ENCODE peak calls at places on chromosomes 3 and 15, in ten cellular contexts. One of them, this sample, is unnamed.

GRCh38 chr3:43754316-43754715 is 63.6 kb downstream of the ABHD5 start:
- DNase-seq in CD4-positive, alpha-beta memory T cell: no peak
- DNase-seq in heart right ventricle: no peak
- DNase-seq in AG04450: no peak
- DNase-seq in PC-3: peak
- DNase-seq in right cardiac atrium: no peak
- DNase-seq in RWPE1: no peak
- DNase-seq in PC-9: no peak
- DNase-seq in endothelial cell of umbilical vein: no peak
- DNase-seq in right lobe of liver: no peak
- DNase-seq in this sample: no peak

GRCh38 chr3:169241928-169242751 is 421.4 kb downstream of the MECOM start:
- DNase-seq in AG04450: no peak
- DNase-seq in RWPE1: peak
- DNase-seq in endothelial cell of umbilical vein: peak
- DNase-seq in PC-3: no peak
- DNase-seq in right lobe of liver: no peak
- DNase-seq in CD4-positive, alpha-beta memory T cell: no peak
- DNase-seq in right cardiac atrium: peak
- DNase-seq in heart right ventricle: peak
- DNase-seq in PC-9: peak
- DNase-seq in this sample: no peak

GRCh38 chr3:43171770-43172169 is 65.9 kb upstream of the POMGNT2 start:
- DNase-seq in endothelial cell of umbilical vein: no peak
- DNase-seq in right lobe of liver: no peak
- DNase-seq in right cardiac atrium: no peak
- DNase-seq in heart right ventricle: no peak
- DNase-seq in AG04450: no peak
- DNase-seq in RWPE1: no peak
- DNase-seq in PC-3: peak
- DNase-seq in CD4-positive, alpha-beta memory T cell: no peak
- DNase-seq in PC-9: no peak
- DNase-seq in this sample: no peak

GRCh38 chr15:39549912-39550311 is 31.0 kb upstream of the THBS1 start:
- DNase-seq in endothelial cell of umbilical vein: no peak
- DNase-seq in AG04450: no peak
- DNase-seq in RWPE1: no peak
- DNase-seq in right lobe of liver: no peak
- DNase-seq in CD4-positive, alpha-beta memory T cell: no peak
- DNase-seq in right cardiac atrium: peak
- DNase-seq in heart right ventricle: peak
- DNase-seq in PC-9: no peak
- DNase-seq in PC-3: no peak
- DNase-seq in this sample: no peak

GRCh38 chr3:16697437-16698258 is 92.4 kb upstream of the DAZL start:
- DNase-seq in heart right ventricle: no peak
- DNase-seq in RWPE1: no peak
- DNase-seq in PC-3: peak
- DNase-seq in AG04450: no peak
- DNase-seq in endothelial cell of umbilical vein: no peak
- DNase-seq in PC-9: no peak
- DNase-seq in right lobe of liver: no peak
- DNase-seq in CD4-positive, alpha-beta memory T cell: no peak
- DNase-seq in right cardiac atrium: no peak
- DNase-seq in this sample: no peak

GRCh38 chr15:80554526-80554925 is 140.6 kb upstream of the ABHD17C start:
- DNase-seq in AG04450: no peak
- DNase-seq in heart right ventricle: no peak
- DNase-seq in right cardiac atrium: no peak
- DNase-seq in PC-3: no peak
- DNase-seq in PC-9: no peak
- DNase-seq in endothelial cell of umbilical vein: no peak
- DNase-seq in RWPE1: no peak
- DNase-seq in CD4-positive, alpha-beta memory T cell: no peak
- DNase-seq in right lobe of liver: no peak
- DNase-seq in this sample: no peak

GRCh38 chr3:29686889-29687592 is 406.2 kb downstream of the RBMS3 start:
- DNase-seq in PC-9: no peak
- DNase-seq in endothelial cell of umbilical vein: peak
- DNase-seq in CD4-positive, alpha-beta memory T cell: no peak
- DNase-seq in AG04450: no peak
- DNase-seq in right cardiac atrium: no peak
- DNase-seq in heart right ventricle: no peak
- DNase-seq in PC-3: no peak
- DNase-seq in right lobe of liver: no peak
- DNase-seq in RWPE1: no peak
- DNase-seq in this sample: no peak

GRCh38 chr15:101146118-101146702 is 105.6 kb downstream of the CHSY1 start:
- DNase-seq in PC-3: no peak
- DNase-seq in CD4-positive, alpha-beta memory T cell: no peak
- DNase-seq in right lobe of liver: no peak
- DNase-seq in PC-9: no peak
- DNase-seq in right cardiac atrium: no peak
- DNase-seq in RWPE1: no peak
- DNase-seq in AG04450: no peak
- DNase-seq in endothelial cell of umbilical vein: no peak
- DNase-seq in heart right ventricle: no peak
- DNase-seq in this sample: no peak

GRCh38 chr15:69084404-69085030 is 70.0 kb downstream of the NOX5 start:
- DNase-seq in RWPE1: no peak
- DNase-seq in AG04450: no peak
- DNase-seq in right cardiac atrium: no peak
- DNase-seq in PC-9: no peak
- DNase-seq in right lobe of liver: no peak
- DNase-seq in CD4-positive, alpha-beta memory T cell: no peak
- DNase-seq in endothelial cell of umbilical vein: no peak
- DNase-seq in heart right ventricle: no peak
- DNase-seq in PC-3: no peak
- DNase-seq in this sample: no peak

GRCh38 chr3:105365536-105366301 is 990 bp upstream of the ALCAM start:
- DNase-seq in right lobe of liver: peak
- DNase-seq in endothelial cell of umbilical vein: no peak
- DNase-seq in RWPE1: peak
- DNase-seq in heart right ventricle: no peak
- DNase-seq in PC-3: no peak
- DNase-seq in PC-9: no peak
- DNase-seq in right cardiac atrium: peak
- DNase-seq in AG04450: no peak
- DNase-seq in CD4-positive, alpha-beta memory T cell: no peak
- DNase-seq in this sample: no peak
- H3K27ac ChIP-seq in right lobe of liver: peak
- H3K27ac ChIP-seq in endothelial cell of umbilical vein: peak
- H3K27ac ChIP-seq in RWPE1: peak
- H3K27ac ChIP-seq in heart right ventricle: no peak
- H3K27ac ChIP-seq in PC-3: peak
- H3K27ac ChIP-seq in PC-9: peak
- H3K27ac ChIP-seq in right cardiac atrium: peak
- H3K27ac ChIP-seq in AG04450: peak
- H3K27ac ChIP-seq in CD4-positive, alpha-beta memory T cell: peak
- H3K27ac ChIP-seq in this sample: peak

DNA sequence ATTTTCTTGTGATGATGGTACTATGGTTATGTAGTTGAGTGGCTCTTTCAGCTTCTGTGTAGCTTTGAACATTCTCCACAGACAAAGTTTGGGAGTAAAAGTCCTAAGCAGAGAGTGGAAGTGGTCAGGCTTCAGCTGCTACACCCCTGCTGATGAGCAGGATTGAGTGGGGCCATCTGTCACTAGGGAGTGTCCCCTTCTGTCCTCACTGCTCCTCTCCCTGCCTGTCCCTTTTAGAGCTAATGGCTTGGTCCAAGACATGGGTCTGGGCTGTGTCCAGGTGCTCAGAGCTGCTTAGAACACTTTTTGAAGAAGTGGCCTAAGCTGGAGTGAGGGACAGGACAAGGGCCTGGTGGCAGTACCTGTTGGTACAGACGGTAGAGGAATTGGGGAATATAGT is 15.1 kb downstream of the MYZAP start:
- DNase-seq in endothelial cell of umbilical vein: no peak
- DNase-seq in right cardiac atrium: no peak
- DNase-seq in AG04450: no peak
- DNase-seq in RWPE1: no peak
- DNase-seq in CD4-positive, alpha-beta memory T cell: no peak
- DNase-seq in heart right ventricle: no peak
- DNase-seq in PC-9: no peak
- DNase-seq in right lobe of liver: no peak
- DNase-seq in PC-3: no peak
- DNase-seq in this sample: no peak
- H3K27ac ChIP-seq in endothelial cell of umbilical vein: no peak
- H3K27ac ChIP-seq in right cardiac atrium: peak
- H3K27ac ChIP-seq in AG04450: no peak
- H3K27ac ChIP-seq in RWPE1: peak
- H3K27ac ChIP-seq in CD4-positive, alpha-beta memory T cell: no peak
- H3K27ac ChIP-seq in heart right ventricle: peak
- H3K27ac ChIP-seq in PC-9: peak
- H3K27ac ChIP-seq in right lobe of liver: no peak
- H3K27ac ChIP-seq in PC-3: peak
- H3K27ac ChIP-seq in this sample: no peak

DNA sequence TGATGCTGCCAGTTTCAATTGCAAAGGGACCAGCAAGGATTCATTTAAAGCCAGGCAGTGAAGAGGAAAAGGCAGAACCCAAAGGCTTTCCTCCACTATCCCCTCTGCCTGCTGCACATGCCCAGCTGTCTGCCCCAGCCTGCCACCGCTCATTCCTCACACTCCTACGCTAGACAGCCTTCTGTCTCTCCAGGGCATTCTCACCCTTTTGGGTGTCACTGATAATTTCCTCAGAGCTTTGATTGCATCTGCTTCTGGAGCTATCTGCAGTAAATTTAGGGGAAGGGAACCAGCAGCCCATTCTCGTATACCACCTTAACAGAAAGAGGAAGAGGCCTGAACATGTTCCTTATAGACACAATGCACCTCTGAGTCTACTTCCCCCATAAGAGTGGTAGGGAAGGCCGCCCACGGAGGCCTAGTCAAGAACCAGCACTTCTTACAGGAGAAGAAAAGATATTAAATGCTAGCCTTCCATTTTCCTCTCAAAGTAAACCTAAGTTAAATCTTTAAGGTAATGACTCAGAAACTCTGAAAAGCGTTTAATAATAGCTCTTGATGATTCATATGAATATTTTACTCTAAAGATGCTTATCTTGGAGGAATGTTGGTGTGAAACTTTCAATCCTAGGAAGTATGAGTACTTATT is 20.9 kb downstream of the NUDT16 start:
- DNase-seq in right cardiac atrium: peak
- DNase-seq in heart right ventricle: no peak
- DNase-seq in RWPE1: peak
- DNase-seq in endothelial cell of umbilical vein: peak
- DNase-seq in right lobe of liver: no peak
- DNase-seq in PC-3: peak
- DNase-seq in CD4-positive, alpha-beta memory T cell: no peak
- DNase-seq in PC-9: peak
- DNase-seq in AG04450: no peak
- DNase-seq in this sample: no peak
- H3K27ac ChIP-seq in right cardiac atrium: peak
- H3K27ac ChIP-seq in heart right ventricle: no peak
- H3K27ac ChIP-seq in RWPE1: no peak
- H3K27ac ChIP-seq in endothelial cell of umbilical vein: peak
- H3K27ac ChIP-seq in right lobe of liver: no peak
- H3K27ac ChIP-seq in PC-3: peak
- H3K27ac ChIP-seq in CD4-positive, alpha-beta memory T cell: no peak
- H3K27ac ChIP-seq in PC-9: peak
- H3K27ac ChIP-seq in AG04450: no peak
- H3K27ac ChIP-seq in this sample: no peak

GRCh38 chr3:167813169-167814123 is 77.9 kb downstream of the SERPINI1 start:
- DNase-seq in endothelial cell of umbilical vein: no peak
- DNase-seq in right cardiac atrium: no peak
- DNase-seq in heart right ventricle: no peak
- DNase-seq in RWPE1: no peak
- DNase-seq in CD4-positive, alpha-beta memory T cell: no peak
- DNase-seq in AG04450: no peak
- DNase-seq in PC-3: peak
- DNase-seq in PC-9: no peak
- DNase-seq in right lobe of liver: no peak
- DNase-seq in this sample: no peak
- H3K27ac ChIP-seq in endothelial cell of umbilical vein: no peak
- H3K27ac ChIP-seq in right cardiac atrium: peak
- H3K27ac ChIP-seq in heart right ventricle: peak
- H3K27ac ChIP-seq in RWPE1: no peak
- H3K27ac ChIP-seq in CD4-positive, alpha-beta memory T cell: no peak
- H3K27ac ChIP-seq in AG04450: no peak
- H3K27ac ChIP-seq in PC-3: peak
- H3K27ac ChIP-seq in PC-9: no peak
- H3K27ac ChIP-seq in right lobe of liver: no peak
- H3K27ac ChIP-seq in this sample: no peak

GRCh38 chr3:179603831-179604230 is 607 bp downstream of the MRPL47 start:
- DNase-seq in endothelial cell of umbilical vein: no peak
- DNase-seq in PC-3: no peak
- DNase-seq in RWPE1: no peak
- DNase-seq in right cardiac atrium: no peak
- DNase-seq in heart right ventricle: no peak
- DNase-seq in AG04450: no peak
- DNase-seq in PC-9: no peak
- DNase-seq in CD4-positive, alpha-beta memory T cell: no peak
- DNase-seq in right lobe of liver: no peak
- DNase-seq in this sample: no peak
- H3K27ac ChIP-seq in endothelial cell of umbilical vein: peak
- H3K27ac ChIP-seq in PC-3: peak
- H3K27ac ChIP-seq in RWPE1: peak
- H3K27ac ChIP-seq in right cardiac atrium: peak
- H3K27ac ChIP-seq in heart right ventricle: peak
- H3K27ac ChIP-seq in AG04450: peak
- H3K27ac ChIP-seq in PC-9: peak
- H3K27ac ChIP-seq in CD4-positive, alpha-beta memory T cell: peak
- H3K27ac ChIP-seq in right lobe of liver: peak
- H3K27ac ChIP-seq in this sample: peak

GRCh38 chr3:120743081-120743365 is 479 bp downstream of the GTF2E1 start:
- DNase-seq in endothelial cell of umbilical vein: no peak
- DNase-seq in PC-3: peak
- DNase-seq in RWPE1: no peak
- DNase-seq in AG04450: no peak
- DNase-seq in PC-9: no peak
- DNase-seq in heart right ventricle: no peak
- DNase-seq in right lobe of liver: no peak
- DNase-seq in CD4-positive, alpha-beta memory T cell: no peak
- DNase-seq in right cardiac atrium: no peak
- DNase-seq in this sample: no peak
- H3K27ac ChIP-seq in endothelial cell of umbilical vein: peak
- H3K27ac ChIP-seq in PC-3: peak
- H3K27ac ChIP-seq in RWPE1: peak
- H3K27ac ChIP-seq in AG04450: peak
- H3K27ac ChIP-seq in PC-9: peak
- H3K27ac ChIP-seq in heart right ventricle: peak
- H3K27ac ChIP-seq in right lobe of liver: peak
- H3K27ac ChIP-seq in CD4-positive, alpha-beta memory T cell: peak
- H3K27ac ChIP-seq in right cardiac atrium: peak
- H3K27ac ChIP-seq in this sample: peak

GRCh38 chr15:66779331-66780009 is 77.4 kb downstream of the SMAD6 start:
- DNase-seq in right cardiac atrium: no peak
- DNase-seq in right lobe of liver: peak
- DNase-seq in AG04450: no peak
- DNase-seq in PC-3: no peak
- DNase-seq in RWPE1: no peak
- DNase-seq in CD4-positive, alpha-beta memory T cell: no peak
- DNase-seq in endothelial cell of umbilical vein: no peak
- DNase-seq in heart right ventricle: no peak
- DNase-seq in PC-9: no peak
- DNase-seq in this sample: no peak
- H3K27ac ChIP-seq in right cardiac atrium: peak
- H3K27ac ChIP-seq in right lobe of liver: no peak
- H3K27ac ChIP-seq in AG04450: peak
- H3K27ac ChIP-seq in PC-3: peak
- H3K27ac ChIP-seq in RWPE1: peak
- H3K27ac ChIP-seq in CD4-positive, alpha-beta memory T cell: no peak
- H3K27ac ChIP-seq in endothelial cell of umbilical vein: no peak
- H3K27ac ChIP-seq in heart right ventricle: no peak
- H3K27ac ChIP-seq in PC-9: no peak
- H3K27ac ChIP-seq in this sample: no peak

This sample was measured in substantia nigra.